ENCODE peak calls at places on chromosomes 13 and 19, in five cellular contexts. Y is fibroblast of the aortic adventitia, H is retinal pigment epithelial cell, D is Calu3, J is progenitor cell of endocrine pancreas. U is an unnamed sample.
A peak's percentile ranks its signal among the peaks of the same experiment; 100 is the strongest.

GRCh38 chr19:49680473-49681351 is 3.6 kb downstream of the PRMT1 start:
- DNase-seq in D (peak; percentile 97), H (no peak), J (peak; percentile 96), Y (peak; percentile 80), U (peak; percentile 79)

GRCh38 chr13:26785845-26786630 is 25.5 kb upstream of the GPR12 start:
- DNase-seq in D (peak; percentile 2), H (no peak), J (no peak), Y (peak; percentile 2), U (no peak)

GRCh38 chr19:45136507-45137178 is 24.1 kb downstream of the NKPD1 start:
- DNase-seq in J (no peak), D (no peak), H (no peak), Y (no peak), U (no peak)

GRCh38 chr13:110327036-110327790 is 20.1 kb downstream of the COL4A2 start:
- DNase-seq in Y (no peak), D (no peak), J (no peak), H (no peak), U (no peak)

GRCh38 chr19:7883796-7884570 is 4.3 kb upstream of the LRRC8E start:
- DNase-seq in H (no peak), D (no peak), Y (peak; percentile 27), J (no peak), U (no peak)

GRCh38 chr19:31892060-31892459 is 453.4 kb upstream of the ZNF507 start:
- DNase-seq in J (no peak), Y (no peak), H (no peak), D (no peak), U (no peak)

GRCh38 chr13:99580500-99581268 is 79.4 kb downstream of the TM9SF2 start:
- DNase-seq in H (no peak), D (no peak), J (no peak), Y (no peak), U (no peak)

GRCh38 chr19:33794578-33795369 is 1.9 kb upstream of the KCTD15 start:
- DNase-seq in H (no peak), J (no peak), Y (peak; percentile 55), D (no peak), U (no peak)

GRCh38 chr13:21517576-21517975 is 58.5 kb upstream of the ZDHHC20 start:
- DNase-seq in Y (no peak), D (no peak), J (no peak), H (no peak), U (no peak)

GRCh38 chr13:79231887-79232286 is 174.2 kb downstream of the RBM26 start:
- DNase-seq in D (no peak), J (no peak), Y (no peak), H (no peak), U (no peak)

GRCh38 chr13:73940098-73940497 is 194.1 kb downstream of the KLF12 start:
- DNase-seq in D (no peak), H (no peak), J (no peak), Y (no peak), U (no peak)

GRCh38 chr19:51421229-51422052 is 4.0 kb upstream of the SIGLEC10 start:
- DNase-seq in Y (no peak), J (no peak), H (no peak), D (no peak), U (no peak)
- TF ChIP-seq CTCF in Y (no peak), J (no peak), H (no peak), D (no peak), U (no peak)

GRCh38 chr19:19514881-19515763 is at the start of gene TSSK6:
- DNase-seq in H (no peak), D (no peak), J (no peak), Y (no peak), U (no peak)
- TF ChIP-seq CTCF in H (peak; percentile 26), D (no peak), J (no peak), Y (peak; percentile 31), U (no peak)

GRCh38 chr19:5117421-5117820 is 148.5 kb downstream of the KDM4B start:
- DNase-seq in J (no peak), H (no peak), Y (no peak), D (no peak), U (no peak)
- TF ChIP-seq CTCF in J (no peak), H (peak; percentile 6), Y (no peak), D (no peak), U (no peak)

DNA sequence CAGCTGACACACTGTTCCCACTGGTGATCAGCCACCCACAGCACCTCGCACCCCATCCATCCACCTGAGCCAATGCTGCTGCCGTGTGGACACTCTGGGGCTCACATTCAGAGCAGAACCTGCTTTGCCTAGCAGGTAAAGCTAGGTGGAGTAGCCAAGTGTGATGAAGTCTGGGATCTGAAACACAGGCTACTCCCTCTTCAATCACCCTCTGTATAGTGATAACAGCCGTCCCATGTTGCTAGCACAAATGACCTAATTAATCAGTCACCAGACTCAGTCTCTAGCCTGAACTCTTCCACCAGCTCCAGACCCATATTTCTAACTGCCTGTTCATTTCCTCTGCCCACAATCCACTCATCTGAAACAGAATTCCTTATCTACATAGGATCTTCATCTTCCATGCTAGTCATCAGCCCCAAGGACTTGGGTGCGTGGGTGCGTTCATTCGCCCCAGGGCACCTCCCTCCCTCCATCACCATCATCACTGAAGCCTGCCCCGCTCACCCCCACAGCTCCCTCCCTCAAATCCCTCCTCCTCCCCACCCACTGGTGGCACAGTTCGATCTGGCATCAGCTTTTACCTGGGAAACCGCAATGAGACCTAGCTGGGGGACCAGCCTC is 19.8 kb downstream of the STK24 start:
- DNase-seq in Y (no peak), D (no peak), J (no peak), H (no peak), U (no peak)
- TF ChIP-seq CTCF in Y (no peak), D (no peak), J (peak; percentile 41), H (peak; percentile 38), U (no peak)

DNA sequence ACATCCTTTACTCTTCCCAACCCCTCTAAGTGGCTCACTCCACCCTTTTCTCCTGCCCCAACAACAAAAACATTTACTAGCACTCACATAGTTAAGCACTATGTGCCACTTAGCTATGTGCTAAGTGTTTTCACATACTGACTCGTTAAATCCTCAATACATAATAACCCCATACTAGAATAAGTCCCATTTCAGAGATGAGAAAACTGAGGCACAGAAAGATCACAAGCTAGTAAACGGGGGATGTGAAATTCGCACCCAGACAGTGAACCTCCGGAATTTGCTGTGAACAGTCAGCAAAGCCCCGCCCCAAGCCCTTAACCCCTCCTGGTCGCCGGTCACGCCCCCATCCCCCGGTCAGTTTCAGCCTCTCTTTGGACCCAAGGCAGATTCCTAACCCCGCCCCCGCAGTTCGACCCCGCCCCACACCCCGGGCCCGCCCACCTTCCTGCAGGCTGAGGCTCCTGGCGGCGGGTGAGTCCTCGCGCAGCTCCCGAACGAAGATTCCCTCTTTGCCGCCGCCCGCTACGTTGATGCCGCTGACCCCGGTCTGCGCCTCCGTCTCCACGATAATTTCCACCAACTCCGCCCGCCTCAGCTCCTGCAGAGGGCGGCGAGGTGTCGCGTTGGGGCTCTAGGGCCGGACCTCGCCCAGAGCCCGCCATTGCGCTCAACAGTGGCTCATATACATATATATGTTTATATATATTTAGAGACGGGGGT is 9.8 kb downstream of the PRX start:
- DNase-seq in Y (peak; percentile 82), D (peak; percentile 98), H (peak; percentile 49), J (peak; percentile 84), U (peak; percentile 82)
- TF ChIP-seq CTCF in Y (no peak), D (no peak), H (no peak), J (no peak), U (peak; percentile 19)

GRCh38 chr13:72255908-72256307 is 388.9 kb upstream of the DACH1 start:
- DNase-seq in D (peak; percentile 5), J (peak; percentile 14), Y (no peak), H (no peak), U (no peak)
- TF ChIP-seq CTCF in D (no peak), J (peak; percentile 74), Y (no peak), H (peak; percentile 82), U (no peak)

DNA sequence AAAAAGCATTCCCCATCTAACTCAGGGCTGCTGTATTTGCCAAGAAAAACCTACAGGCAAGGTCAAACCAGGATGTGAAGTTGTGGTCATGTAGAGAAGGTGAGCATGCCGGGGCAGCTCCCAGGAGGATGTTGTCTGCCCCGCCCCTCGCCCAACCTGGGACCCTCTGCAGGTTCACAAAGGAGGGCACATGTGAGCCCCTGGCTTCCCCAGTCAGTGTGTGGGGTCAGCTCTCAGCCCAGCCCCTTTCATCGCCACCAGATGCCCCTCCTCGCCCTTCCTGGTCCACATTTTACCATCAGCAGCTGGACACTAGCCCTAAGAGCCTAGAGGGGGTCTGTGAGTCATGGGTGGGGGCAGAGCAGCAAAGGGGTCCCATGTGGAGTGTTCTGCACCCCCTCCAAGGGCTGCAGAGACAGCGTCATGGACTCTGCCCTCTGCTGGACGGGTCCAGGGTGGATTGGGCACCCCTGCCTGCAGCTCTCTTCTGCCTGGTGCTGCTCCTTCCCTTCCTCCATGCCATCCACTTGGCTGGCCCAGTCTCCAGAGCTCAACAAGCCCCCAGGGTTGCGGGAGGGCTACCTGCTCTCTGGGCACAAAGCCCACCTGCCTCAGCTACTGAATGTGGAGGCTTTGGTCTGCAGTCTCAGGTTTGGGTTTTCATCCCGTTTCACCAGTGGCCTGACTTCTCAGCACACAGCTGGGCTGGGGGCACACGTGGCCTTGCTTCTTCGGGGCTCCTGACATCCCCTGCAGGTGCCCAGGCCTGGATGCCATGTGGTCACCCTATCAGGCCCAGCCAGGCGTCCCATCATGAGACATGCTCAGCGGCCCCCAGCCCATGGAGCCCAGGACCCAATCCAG is 3.7 kb downstream of the PLEKHF1 start:
- DNase-seq in H (no peak), D (no peak), J (no peak), Y (no peak), U (no peak)
- TF ChIP-seq CTCF in H (peak; percentile 30), D (no peak), J (no peak), Y (peak; percentile 44), U (no peak)

DNA sequence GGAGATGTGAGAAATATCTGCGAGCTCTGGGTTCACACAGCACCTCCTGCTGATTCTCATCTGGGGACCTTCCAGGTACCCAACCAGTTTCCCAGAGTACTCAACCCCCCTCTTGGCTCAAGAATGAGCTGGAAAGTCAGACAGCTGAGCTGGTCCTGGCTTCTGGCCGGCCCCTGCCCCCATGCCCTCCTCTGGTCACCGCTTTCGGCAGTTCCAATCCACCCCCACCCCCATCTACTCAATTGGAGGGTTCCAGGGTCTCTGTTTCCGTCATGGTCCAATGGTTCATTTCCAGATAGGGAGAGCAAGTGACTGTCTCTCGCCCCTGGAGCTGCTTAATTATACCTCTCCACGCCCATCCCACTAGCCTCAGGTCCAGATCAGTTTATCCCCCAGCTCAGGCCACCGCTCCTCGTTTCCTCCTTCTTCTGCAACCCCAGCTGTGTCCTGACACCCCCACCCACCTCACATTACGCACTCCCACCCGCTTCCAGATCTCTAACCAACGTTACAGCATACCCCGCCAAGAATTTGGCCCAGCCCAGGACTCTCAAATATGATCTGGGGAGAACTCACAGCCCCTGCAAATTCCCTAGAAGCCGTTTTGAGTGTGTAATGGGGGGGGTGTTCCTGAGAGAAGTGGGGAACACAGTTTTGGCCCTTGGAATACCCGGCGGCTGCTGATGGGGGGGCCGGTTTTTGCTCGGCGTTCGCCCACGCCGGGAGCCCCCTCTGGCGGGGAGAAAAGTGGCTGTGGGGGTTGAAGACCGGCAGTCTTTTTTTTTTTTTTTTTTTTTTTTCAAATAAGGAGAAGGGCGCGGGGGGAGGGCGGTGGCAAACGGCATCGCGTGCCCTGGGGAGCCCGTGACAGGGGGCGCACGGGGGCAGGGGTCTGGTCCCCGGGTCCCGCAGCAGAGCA is 1.8 kb upstream of the PDE4A start:
- DNase-seq in Y (peak; percentile 22), H (no peak), D (no peak), J (no peak), U (no peak)
- TF ChIP-seq CTCF in Y (peak; percentile 12), H (peak; percentile 21), D (no peak), J (no peak), U (no peak)